ENCODE peak calls at places on chromosomes 12 and 14, in nine cellular contexts. J, S, U, E, O, L, T, Y and W are unnamed samples.
A peak's percentile ranks its signal among the peaks of the same experiment; 100 is the strongest.

GRCh38 chr14:37985826-37986470 is 221.8 kb upstream of the SSTR1 start:
- DNase-seq in T (peak; percentile 34), O (peak; percentile 26), S (peak; percentile 41), E (peak; percentile 54), J (no peak), U (no peak), L (peak; percentile 5), Y (no peak), W (peak; percentile 4)

GRCh38 chr12:107092669-107093546 is 441 bp downstream of the CRY1 start:
- DNase-seq in J (no peak), T (peak; percentile 77), U (peak; percentile 27), Y (peak; percentile 57), E (peak; percentile 46), S (peak; percentile 49), L (no peak), O (peak; percentile 51), W (no peak)

GRCh38 chr12:65825573-65826512 is 1.6 kb downstream of the HMGA2 start:
- DNase-seq in S (no peak), J (no peak), U (no peak), T (no peak), Y (no peak), E (peak; percentile 59), O (no peak), L (no peak), W (no peak)

GRCh38 chr12:1949771-1950470 is 31.5 kb upstream of the CACNA2D4 start:
- DNase-seq in U (no peak), J (no peak), O (no peak), E (peak; percentile 18), Y (peak; percentile 74), S (no peak), T (no peak), L (no peak), W (no peak)

GRCh38 chr14:50452285-50452684 is 55.6 kb upstream of the CDKL1 start:
- DNase-seq in J (no peak), S (no peak), T (no peak), E (no peak), L (no peak), O (no peak), U (no peak), Y (no peak), W (no peak)

GRCh38 chr12:117044790-117045174 is 54.4 kb downstream of the TESC start:
- DNase-seq in U (no peak), E (no peak), T (no peak), J (no peak), L (no peak), S (no peak), O (no peak), Y (no peak), W (no peak)

GRCh38 chr12:122080149-122081107 is 1.9 kb downstream of the MLXIP start:
- DNase-seq in J (no peak), S (peak; percentile 62), Y (peak; percentile 92), O (no peak), L (peak; percentile 49), E (peak; percentile 92), T (no peak), U (no peak), W (peak; percentile 54)

GRCh38 chr12:5073838-5074237 is 30.2 kb downstream of the KCNA5 start:
- DNase-seq in E (no peak), J (no peak), U (peak; percentile 33), T (no peak), Y (no peak), S (no peak), O (no peak), L (no peak), W (no peak)

GRCh38 chr14:65302571-65303184 is 109.9 kb upstream of the FUT8 start:
- DNase-seq in S (peak; percentile 93), L (no peak), O (no peak), T (no peak), Y (no peak), J (no peak), E (peak; percentile 44), U (no peak), W (no peak)

GRCh38 chr14:54922598-54922997 is 20.0 kb upstream of the GCH1 start:
- DNase-seq in T (no peak), O (no peak), L (no peak), E (no peak), J (no peak), U (no peak), Y (no peak), S (no peak), W (no peak)

GRCh38 chr12:24661657-24662096 is 287.2 kb downstream of the BCAT1 start:
- DNase-seq in Y (peak; percentile 49), S (no peak), J (no peak), L (peak; percentile 51), E (peak; percentile 98), U (no peak), O (no peak), T (no peak), W (peak; percentile 83)

GRCh38 chr14:38073641-38074040 is 134.1 kb upstream of the SSTR1 start:
- DNase-seq in Y (no peak), L (no peak), T (no peak), J (no peak), O (no peak), E (no peak), U (no peak), S (no peak), W (peak; percentile 30)

GRCh38 chr14:102898298-102898697 is 24.2 kb upstream of the AMN start:
- DNase-seq in U (no peak), S (no peak), T (no peak), O (no peak), J (no peak), Y (no peak), L (no peak), E (no peak), W (no peak)

GRCh38 chr12:64525461-64526160 is 73.7 kb downstream of the TBK1 start:
- DNase-seq in O (no peak), J (no peak), T (no peak), U (no peak), S (no peak), L (no peak), E (no peak), Y (no peak), W (no peak)

GRCh38 chr12:133221241-133221640 is 14.4 kb downstream of the ANHX start:
- DNase-seq in L (no peak), O (no peak), U (no peak), J (no peak), S (no peak), Y (no peak), T (no peak), E (no peak), W (no peak)

GRCh38 chr12:80847575-80847974 is 90.2 kb downstream of the LIN7A start:
- DNase-seq in E (no peak), T (no peak), S (peak; percentile 36), Y (no peak), L (no peak), J (no peak), U (no peak), O (no peak), W (no peak)

GRCh38 chr12:41514907-41515306 is 326.8 kb downstream of the PDZRN4 start:
- DNase-seq in U (no peak), L (no peak), E (no peak), T (no peak), J (no peak), S (no peak), O (no peak), Y (no peak), W (no peak)